ENCODE peak calls at places on chromosomes 7 and 10, in nine cellular contexts. One of them, this sample, is unnamed.
A peak's percentile ranks its signal among the peaks of the same experiment; 100 is the strongest.

GRCh38 chr7:13091974-13092707 is 404.7 kb downstream of the ARL4A start:
- DNase-seq in endodermal cell: no peak
- DNase-seq in dorsolateral prefrontal cortex: no peak
- DNase-seq in left ventricle myocardium inferior: no peak
- DNase-seq in GM06990: no peak
- DNase-seq in A549: no peak
- DNase-seq in GM12864: no peak
- DNase-seq in heart left ventricle: no peak
- DNase-seq in fibroblast of lung: peak; percentile 74
- DNase-seq in this sample: peak; percentile 18

GRCh38 chr10:6144609-6145413 is 56.0 kb downstream of the RBM17 start:
- DNase-seq in endodermal cell: peak; percentile 92
- DNase-seq in dorsolateral prefrontal cortex: peak; percentile 83
- DNase-seq in left ventricle myocardium inferior: peak; percentile 92
- DNase-seq in GM06990: peak; percentile 93
- DNase-seq in A549: peak; percentile 77
- DNase-seq in GM12864: peak; percentile 56
- DNase-seq in heart left ventricle: peak; percentile 96
- DNase-seq in fibroblast of lung: peak; percentile 83
- DNase-seq in this sample: peak; percentile 76

GRCh38 chr7:77887567-77887966 is 89.0 kb downstream of the PHTF2 start:
- DNase-seq in endodermal cell: no peak
- DNase-seq in dorsolateral prefrontal cortex: no peak
- DNase-seq in left ventricle myocardium inferior: no peak
- DNase-seq in GM06990: no peak
- DNase-seq in A549: no peak
- DNase-seq in GM12864: no peak
- DNase-seq in heart left ventricle: no peak
- DNase-seq in fibroblast of lung: peak; percentile 9
- DNase-seq in this sample: peak; percentile 71

GRCh38 chr10:90347239-90347638 is 510.6 kb downstream of the HTR7 start:
- DNase-seq in endodermal cell: no peak
- DNase-seq in dorsolateral prefrontal cortex: no peak
- DNase-seq in left ventricle myocardium inferior: no peak
- DNase-seq in GM06990: no peak
- DNase-seq in A549: no peak
- DNase-seq in GM12864: no peak
- DNase-seq in heart left ventricle: no peak
- DNase-seq in fibroblast of lung: no peak
- DNase-seq in this sample: no peak

GRCh38 chr7:24504040-24504439 is 69.2 kb upstream of the PALS2 start:
- DNase-seq in endodermal cell: no peak
- DNase-seq in dorsolateral prefrontal cortex: no peak
- DNase-seq in left ventricle myocardium inferior: no peak
- DNase-seq in GM06990: peak; percentile 3
- DNase-seq in A549: no peak
- DNase-seq in GM12864: no peak
- DNase-seq in heart left ventricle: no peak
- DNase-seq in fibroblast of lung: no peak
- DNase-seq in this sample: no peak

GRCh38 chr7:141288626-141289025 is 214.8 kb downstream of the TMEM178B start:
- DNase-seq in endodermal cell: no peak
- DNase-seq in dorsolateral prefrontal cortex: no peak
- DNase-seq in left ventricle myocardium inferior: no peak
- DNase-seq in GM06990: no peak
- DNase-seq in A549: no peak
- DNase-seq in GM12864: no peak
- DNase-seq in heart left ventricle: no peak
- DNase-seq in fibroblast of lung: no peak
- DNase-seq in this sample: no peak

GRCh38 chr7:5510426-5511045 is 86.9 kb upstream of the TNRC18 start:
- DNase-seq in endodermal cell: no peak
- DNase-seq in dorsolateral prefrontal cortex: no peak
- DNase-seq in left ventricle myocardium inferior: no peak
- DNase-seq in GM06990: no peak
- DNase-seq in A549: no peak
- DNase-seq in GM12864: no peak
- DNase-seq in heart left ventricle: no peak
- DNase-seq in fibroblast of lung: no peak
- DNase-seq in this sample: no peak

GRCh38 chr7:143882611-143883078 is 19.3 kb downstream of the TCAF1 start:
- DNase-seq in endodermal cell: peak; percentile 83
- DNase-seq in dorsolateral prefrontal cortex: peak; percentile 77
- DNase-seq in left ventricle myocardium inferior: peak; percentile 79
- DNase-seq in GM06990: no peak
- DNase-seq in A549: no peak
- DNase-seq in GM12864: no peak
- DNase-seq in heart left ventricle: peak; percentile 87
- DNase-seq in fibroblast of lung: peak; percentile 69
- DNase-seq in this sample: peak; percentile 22

GRCh38 chr10:88608052-88608732 is 21.6 kb downstream of the LIPJ start:
- DNase-seq in endodermal cell: no peak
- DNase-seq in dorsolateral prefrontal cortex: no peak
- DNase-seq in left ventricle myocardium inferior: no peak
- DNase-seq in GM06990: no peak
- DNase-seq in A549: no peak
- DNase-seq in GM12864: peak; percentile 29
- DNase-seq in heart left ventricle: no peak
- DNase-seq in fibroblast of lung: no peak
- DNase-seq in this sample: no peak

GRCh38 chr10:46787321-46787615 is 124.0 kb upstream of the PTPN20 start:
- DNase-seq in endodermal cell: no peak
- DNase-seq in dorsolateral prefrontal cortex: peak; percentile 64
- DNase-seq in left ventricle myocardium inferior: no peak
- DNase-seq in GM06990: no peak
- DNase-seq in A549: peak; percentile 46
- DNase-seq in GM12864: no peak
- DNase-seq in heart left ventricle: no peak
- DNase-seq in fibroblast of lung: peak; percentile 73
- DNase-seq in this sample: peak; percentile 64

GRCh38 chr7:131905574-131905973 is 349.1 kb upstream of the PODXL start:
- DNase-seq in endodermal cell: no peak
- DNase-seq in dorsolateral prefrontal cortex: no peak
- DNase-seq in left ventricle myocardium inferior: no peak
- DNase-seq in GM06990: no peak
- DNase-seq in A549: no peak
- DNase-seq in GM12864: no peak
- DNase-seq in heart left ventricle: no peak
- DNase-seq in fibroblast of lung: no peak
- DNase-seq in this sample: no peak

GRCh38 chr7:131911112-131911511 is 354.7 kb upstream of the PODXL start:
- DNase-seq in endodermal cell: peak; percentile 20
- DNase-seq in dorsolateral prefrontal cortex: no peak
- DNase-seq in left ventricle myocardium inferior: no peak
- DNase-seq in GM06990: no peak
- DNase-seq in A549: no peak
- DNase-seq in GM12864: no peak
- DNase-seq in heart left ventricle: no peak
- DNase-seq in fibroblast of lung: no peak
- DNase-seq in this sample: no peak

GRCh38 chr7:131904750-131905327 is 348.4 kb upstream of the PODXL start:
- DNase-seq in endodermal cell: peak; percentile 50
- DNase-seq in dorsolateral prefrontal cortex: no peak
- DNase-seq in left ventricle myocardium inferior: no peak
- DNase-seq in GM06990: no peak
- DNase-seq in A549: no peak
- DNase-seq in GM12864: no peak
- DNase-seq in heart left ventricle: no peak
- DNase-seq in fibroblast of lung: no peak
- DNase-seq in this sample: no peak

GRCh38 chr7:131908719-131909118 is 352.3 kb upstream of the PODXL start:
- DNase-seq in endodermal cell: peak; percentile 67
- DNase-seq in dorsolateral prefrontal cortex: no peak
- DNase-seq in left ventricle myocardium inferior: no peak
- DNase-seq in GM06990: no peak
- DNase-seq in A549: no peak
- DNase-seq in GM12864: no peak
- DNase-seq in heart left ventricle: no peak
- DNase-seq in fibroblast of lung: no peak
- DNase-seq in this sample: no peak

DNA sequence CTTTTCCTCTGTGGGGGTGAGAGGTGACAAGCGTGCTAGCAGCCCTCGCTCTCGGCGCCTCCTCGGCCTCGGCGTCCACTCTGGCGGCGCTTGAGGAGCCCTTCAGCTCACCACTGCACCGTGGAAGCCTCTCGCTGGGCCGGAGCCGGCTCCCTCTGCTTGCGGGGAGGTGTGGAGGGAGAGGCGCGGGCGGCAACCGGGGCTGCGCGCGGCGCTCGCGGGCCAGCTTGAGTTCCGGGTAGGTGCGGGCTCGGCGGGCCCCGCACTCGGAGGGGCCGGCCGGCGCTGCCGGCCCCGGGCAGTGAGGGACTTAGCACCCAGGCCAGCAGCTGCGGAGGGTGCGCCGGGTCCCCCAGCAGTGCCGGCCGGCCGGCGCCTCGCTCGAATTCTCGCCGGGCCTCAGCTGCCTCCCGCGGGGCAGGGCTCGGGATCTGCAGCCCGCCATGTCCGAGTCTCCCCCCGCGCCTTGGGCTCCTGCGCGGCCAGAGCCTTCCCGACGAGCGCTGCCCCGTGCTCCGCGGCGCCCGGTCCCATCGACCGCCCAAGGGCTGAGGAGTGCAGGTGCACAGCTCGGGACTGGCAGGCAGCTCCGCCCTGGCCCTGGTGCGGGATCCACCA is 352.8 kb upstream of the PODXL start:
- DNase-seq in endodermal cell: peak; percentile 79
- DNase-seq in dorsolateral prefrontal cortex: no peak
- DNase-seq in left ventricle myocardium inferior: no peak
- DNase-seq in GM06990: no peak
- DNase-seq in A549: no peak
- DNase-seq in GM12864: no peak
- DNase-seq in heart left ventricle: peak; percentile 60
- DNase-seq in fibroblast of lung: no peak
- DNase-seq in this sample: no peak
- H3K4me3 ChIP-seq in endodermal cell: no peak overlapping the region
- H3K4me3 ChIP-seq in dorsolateral prefrontal cortex: peak overlapping the region; percentile 10
- H3K4me3 ChIP-seq in left ventricle myocardium inferior: peak overlapping the region; percentile 59
- H3K4me3 ChIP-seq in GM06990: no peak overlapping the region
- H3K4me3 ChIP-seq in A549: no peak overlapping the region
- H3K4me3 ChIP-seq in GM12864: no peak overlapping the region
- H3K4me3 ChIP-seq in heart left ventricle: peak overlapping the region; percentile 35
- H3K4me3 ChIP-seq in fibroblast of lung: no peak overlapping the region
- H3K4me3 ChIP-seq in this sample: no peak overlapping the region

GRCh38 chr10:51079331-51079730 is 5.0 kb downstream of the PRKG1 start:
- DNase-seq in endodermal cell: peak; percentile 58
- DNase-seq in dorsolateral prefrontal cortex: no peak
- DNase-seq in left ventricle myocardium inferior: no peak
- DNase-seq in GM06990: no peak
- DNase-seq in A549: no peak
- DNase-seq in GM12864: no peak
- DNase-seq in heart left ventricle: no peak
- DNase-seq in fibroblast of lung: no peak
- DNase-seq in this sample: no peak
- TF ChIP-seq CTCF in endodermal cell: peak; percentile 36
- TF ChIP-seq CTCF in dorsolateral prefrontal cortex: no peak
- TF ChIP-seq CTCF in left ventricle myocardium inferior: peak; percentile 32
- TF ChIP-seq CTCF in GM06990: no peak
- TF ChIP-seq CTCF in A549: no peak
- TF ChIP-seq CTCF in GM12864: no peak
- TF ChIP-seq CTCF in heart left ventricle: no peak
- TF ChIP-seq CTCF in fibroblast of lung: no peak
- TF ChIP-seq CTCF in this sample: no peak

GRCh38 chr7:116528008-116528789 is 3.4 kb downstream of the CAV1 start:
- DNase-seq in endodermal cell: no peak
- DNase-seq in dorsolateral prefrontal cortex: peak; percentile 30
- DNase-seq in left ventricle myocardium inferior: peak; percentile 51
- DNase-seq in GM06990: no peak
- DNase-seq in A549: peak; percentile 64
- DNase-seq in GM12864: no peak
- DNase-seq in heart left ventricle: peak; percentile 64
- DNase-seq in fibroblast of lung: peak; percentile 96
- DNase-seq in this sample: peak; percentile 95

GRCh38 chr7:116530107-116530820 is 5.4 kb downstream of the CAV1 start:
- DNase-seq in endodermal cell: no peak
- DNase-seq in dorsolateral prefrontal cortex: no peak
- DNase-seq in left ventricle myocardium inferior: no peak
- DNase-seq in GM06990: no peak
- DNase-seq in A549: no peak
- DNase-seq in GM12864: no peak
- DNase-seq in heart left ventricle: no peak
- DNase-seq in fibroblast of lung: no peak
- DNase-seq in this sample: no peak

GRCh38 chr7:116527521-116527920 is 2.7 kb downstream of the CAV1 start:
- DNase-seq in endodermal cell: no peak
- DNase-seq in dorsolateral prefrontal cortex: no peak
- DNase-seq in left ventricle myocardium inferior: no peak
- DNase-seq in GM06990: no peak
- DNase-seq in A549: no peak
- DNase-seq in GM12864: no peak
- DNase-seq in heart left ventricle: no peak
- DNase-seq in fibroblast of lung: peak; percentile 51
- DNase-seq in this sample: no peak

GRCh38 chr7:116526897-116527296 is 2.1 kb downstream of the CAV1 start:
- DNase-seq in endodermal cell: no peak
- DNase-seq in dorsolateral prefrontal cortex: no peak
- DNase-seq in left ventricle myocardium inferior: no peak
- DNase-seq in GM06990: no peak
- DNase-seq in A549: no peak
- DNase-seq in GM12864: no peak
- DNase-seq in heart left ventricle: no peak
- DNase-seq in fibroblast of lung: no peak
- DNase-seq in this sample: no peak

GRCh38 chr7:116529250-116529649 is 4.4 kb downstream of the CAV1 start:
- DNase-seq in endodermal cell: no peak
- DNase-seq in dorsolateral prefrontal cortex: no peak
- DNase-seq in left ventricle myocardium inferior: no peak
- DNase-seq in GM06990: no peak
- DNase-seq in A549: no peak
- DNase-seq in GM12864: no peak
- DNase-seq in heart left ventricle: no peak
- DNase-seq in fibroblast of lung: no peak
- DNase-seq in this sample: no peak
- H3K4me3 ChIP-seq in endodermal cell: no peak overlapping the region
- H3K4me3 ChIP-seq in dorsolateral prefrontal cortex: no peak overlapping the region
- H3K4me3 ChIP-seq in left ventricle myocardium inferior: peak overlapping the region; percentile 83
- H3K4me3 ChIP-seq in GM06990: no peak overlapping the region
- H3K4me3 ChIP-seq in A549: no peak overlapping the region
- H3K4me3 ChIP-seq in GM12864: no peak overlapping the region
- H3K4me3 ChIP-seq in heart left ventricle: peak overlapping the region; percentile 70
- H3K4me3 ChIP-seq in fibroblast of lung: peak overlapping the region; percentile 15
- H3K4me3 ChIP-seq in this sample: peak overlapping the region; percentile 5

DNA sequence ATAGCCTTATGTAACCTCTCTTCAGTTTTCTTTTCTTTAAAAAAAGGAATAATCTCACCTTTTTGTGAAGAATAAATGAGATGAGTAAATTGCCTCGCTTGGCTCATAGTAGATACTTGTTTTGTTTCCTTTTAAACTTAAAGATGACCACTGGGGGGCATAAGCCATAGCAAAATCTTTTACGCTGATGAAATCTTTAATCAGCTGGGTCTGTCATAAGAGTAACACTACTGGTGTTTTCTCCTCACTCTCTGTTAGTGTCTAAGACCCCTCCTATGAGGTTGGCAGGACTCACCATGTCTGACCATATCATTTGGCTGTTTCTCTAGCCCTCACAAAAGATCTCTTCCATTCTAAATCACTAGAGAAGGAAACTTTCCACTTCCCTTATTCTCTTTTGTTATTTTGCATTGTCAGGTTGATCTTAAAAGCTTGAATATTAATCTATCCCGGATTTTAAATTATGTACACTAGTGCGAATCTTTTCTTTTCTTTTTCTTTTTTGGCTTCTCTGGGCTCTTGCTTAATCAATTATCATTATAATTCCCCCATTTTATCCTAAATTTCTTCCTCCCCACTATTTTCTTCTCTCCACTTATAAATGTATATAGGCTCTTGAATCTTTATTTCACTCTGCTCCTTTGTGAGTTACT is 12.5 kb downstream of the STAG3 start:
- DNase-seq in endodermal cell: no peak
- DNase-seq in dorsolateral prefrontal cortex: no peak
- DNase-seq in left ventricle myocardium inferior: no peak
- DNase-seq in GM06990: no peak
- DNase-seq in A549: peak; percentile 60
- DNase-seq in GM12864: no peak
- DNase-seq in heart left ventricle: no peak
- DNase-seq in fibroblast of lung: peak; percentile 73
- DNase-seq in this sample: peak; percentile 20
- TF ChIP-seq CTCF in endodermal cell: peak; percentile 60
- TF ChIP-seq CTCF in dorsolateral prefrontal cortex: peak; percentile 45
- TF ChIP-seq CTCF in left ventricle myocardium inferior: peak; percentile 50
- TF ChIP-seq CTCF in GM06990: peak; percentile 39
- TF ChIP-seq CTCF in A549: peak; percentile 63
- TF ChIP-seq CTCF in GM12864: peak; percentile 45
- TF ChIP-seq CTCF in heart left ventricle: peak; percentile 23
- TF ChIP-seq CTCF in fibroblast of lung: peak; percentile 25
- TF ChIP-seq CTCF in this sample: peak; percentile 30

This sample was measured in brain microvascular endothelial cell.